ENCODE peak calls at places on chromosomes 13 and 19, in seven cellular contexts. V is SK-N-SH, S is HepG2, N is HCT116, I is H1, F is GM12878, D is K562. M is an unnamed sample.

GRCh38 chr13:73860501-73860900 is 273.7 kb downstream of the KLF12 start:
- DNase-seq in V (no peak), S (no peak), N (no peak), I (no peak), F (no peak), D (no peak), M (no peak)

GRCh38 chr13:98775844-98776598 is 23.5 kb upstream of the SLC15A1 start:
- DNase-seq in V (no peak), S (peak), N (peak), I (no peak), F (no peak), D (peak), M (no peak)

GRCh38 chr13:33235078-33235477 is 50.5 kb downstream of the STARD13 start:
- DNase-seq in V (no peak), S (peak), N (no peak), I (no peak), F (no peak), D (no peak), M (no peak)

GRCh38 chr19:56089344-56089743 is 31.8 kb downstream of the ZNF787 start:
- DNase-seq in V (no peak), S (no peak), N (no peak), I (no peak), F (no peak), D (no peak), M (no peak)

GRCh38 chr19:6534451-6535093 is 3.7 kb downstream of the TNFSF9 start:
- DNase-seq in V (no peak), S (no peak), N (no peak), I (peak), F (no peak), D (no peak), M (no peak)

GRCh38 chr19:17376935-17377600 is at the start of gene PLVAP:
- DNase-seq in V (no peak), S (no peak), N (no peak), I (no peak), F (no peak), D (peak), M (no peak)

GRCh38 chr13:28177327-28177726 is 39.0 kb downstream of the PAN3 start:
- DNase-seq in V (no peak), S (no peak), N (no peak), I (no peak), F (no peak), D (no peak), M (no peak)

GRCh38 chr19:17292301-17293074 is 10.7 kb downstream of the ABHD8 start:
- DNase-seq in V (peak), S (peak), N (peak), I (peak), F (peak), D (peak), M (peak)

GRCh38 chr13:60267498-60268202 is 103.9 kb upstream of the DIAPH3 start:
- DNase-seq in V (no peak), S (no peak), N (no peak), I (peak), F (no peak), D (no peak), M (peak)

GRCh38 chr19:6161271-6161850 is 25.9 kb downstream of the ACSBG2 start:
- DNase-seq in V (peak), S (peak), N (peak), I (no peak), F (peak), D (peak), M (peak)

GRCh38 chr13:45718063-45718462 is 15.9 kb downstream of the CBY2 start:
- DNase-seq in V (peak), S (peak), N (peak), I (no peak), F (no peak), D (peak), M (no peak)

GRCh38 chr19:13621413-13621812 is 115.1 kb upstream of the CACNA1A start:
- DNase-seq in V (no peak), S (no peak), N (peak), I (no peak), F (no peak), D (no peak), M (no peak)

GRCh38 chr19:16111909-16112752 is 442 bp downstream of the RAB8A start:
- DNase-seq in V (no peak), S (no peak), N (no peak), I (no peak), F (no peak), D (no peak), M (no peak)

GRCh38 chr13:102293723-102294122 is 108.1 kb downstream of the FGF14 start:
- DNase-seq in V (no peak), S (no peak), N (no peak), I (no peak), F (no peak), D (no peak), M (no peak)

GRCh38 chr13:93724187-93724586 is 497.6 kb downstream of the GPC6 start:
- DNase-seq in V (no peak), S (no peak), N (no peak), I (no peak), F (no peak), D (no peak), M (no peak)

GRCh38 chr19:367963-368623 is 23.5 kb upstream of the MIER2 start:
- DNase-seq in V (no peak), S (no peak), N (no peak), I (no peak), F (no peak), D (no peak), M (no peak)

GRCh38 chr19:44658069-44658727 is 13.1 kb upstream of the CEACAM19 start:
- DNase-seq in V (no peak), S (no peak), N (no peak), I (no peak), F (no peak), D (no peak), M (no peak)

GRCh38 chr13:27374650-27375049 is 49.8 kb upstream of the GTF3A start:
- DNase-seq in V (peak), S (peak), N (peak), I (no peak), F (no peak), D (peak), M (peak)

DNA sequence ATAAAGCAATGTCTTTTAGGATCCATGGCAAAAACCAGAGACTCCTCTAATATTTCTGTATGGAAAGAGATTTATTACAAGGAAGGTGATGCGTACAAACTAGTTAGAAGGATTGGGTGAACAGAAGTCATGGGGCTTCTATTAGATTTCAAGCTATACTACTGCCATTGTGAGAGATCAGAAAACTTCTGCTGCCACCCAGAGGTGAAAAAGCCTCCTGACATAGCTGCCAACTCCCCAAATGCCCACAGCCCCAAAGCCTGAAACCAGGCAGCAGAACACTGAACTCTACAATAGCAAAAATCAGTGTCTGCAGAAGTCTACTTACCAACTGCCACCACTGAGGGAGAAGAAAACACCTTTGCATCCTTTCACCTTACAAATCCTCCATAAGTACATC is 379.0 kb upstream of the MIR17HG start:
- DNase-seq in V (peak), S (peak), N (peak), I (peak), F (no peak), D (no peak), M (peak)
- TF ChIP-seq JUND in V (no peak), S (no peak), N (no peak), I (no peak), F (no peak), D (no peak), M (no peak)

DNA sequence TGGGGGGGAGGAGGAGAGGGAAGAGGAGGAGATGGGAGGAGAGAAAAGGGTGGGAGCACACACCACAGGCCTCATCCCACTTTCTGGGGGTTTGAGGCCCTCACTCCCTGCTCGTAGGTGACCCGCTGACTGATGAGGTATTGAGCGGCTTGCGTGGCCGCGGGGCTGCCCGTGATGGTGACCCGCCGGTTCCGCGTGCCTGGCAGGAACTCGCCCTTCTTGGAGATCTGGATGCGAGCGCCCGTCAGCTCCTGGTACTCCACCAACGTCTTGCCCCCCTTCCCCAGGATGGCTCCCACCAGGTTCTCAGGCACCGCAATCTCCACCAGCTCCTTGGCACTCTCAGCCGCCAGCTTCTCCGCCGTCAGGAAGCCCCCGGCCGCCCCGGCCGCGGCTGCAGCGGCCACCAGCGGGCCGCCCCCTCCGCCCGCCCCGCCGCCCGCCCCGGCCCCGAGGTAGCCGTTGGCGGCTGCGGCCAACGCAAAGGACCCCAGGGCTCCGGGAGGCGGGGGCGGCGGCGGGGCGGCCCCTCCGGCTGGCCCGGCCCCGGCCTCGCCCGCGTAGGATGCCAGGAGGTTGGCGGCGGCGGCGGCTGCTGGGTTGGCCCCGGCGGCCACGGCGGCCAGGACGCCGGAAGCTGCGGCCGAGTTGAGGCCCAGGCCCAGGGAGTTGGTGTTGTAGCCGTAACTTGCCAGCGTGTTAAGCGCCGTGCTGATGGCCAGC is 25.4 kb upstream of the NANOS2 start:
- DNase-seq in V (no peak), S (no peak), N (no peak), I (no peak), F (no peak), D (no peak), M (no peak)
- TF ChIP-seq JUND in V (no peak), S (no peak), N (no peak), I (no peak), F (no peak), D (no peak), M (no peak)

DNA sequence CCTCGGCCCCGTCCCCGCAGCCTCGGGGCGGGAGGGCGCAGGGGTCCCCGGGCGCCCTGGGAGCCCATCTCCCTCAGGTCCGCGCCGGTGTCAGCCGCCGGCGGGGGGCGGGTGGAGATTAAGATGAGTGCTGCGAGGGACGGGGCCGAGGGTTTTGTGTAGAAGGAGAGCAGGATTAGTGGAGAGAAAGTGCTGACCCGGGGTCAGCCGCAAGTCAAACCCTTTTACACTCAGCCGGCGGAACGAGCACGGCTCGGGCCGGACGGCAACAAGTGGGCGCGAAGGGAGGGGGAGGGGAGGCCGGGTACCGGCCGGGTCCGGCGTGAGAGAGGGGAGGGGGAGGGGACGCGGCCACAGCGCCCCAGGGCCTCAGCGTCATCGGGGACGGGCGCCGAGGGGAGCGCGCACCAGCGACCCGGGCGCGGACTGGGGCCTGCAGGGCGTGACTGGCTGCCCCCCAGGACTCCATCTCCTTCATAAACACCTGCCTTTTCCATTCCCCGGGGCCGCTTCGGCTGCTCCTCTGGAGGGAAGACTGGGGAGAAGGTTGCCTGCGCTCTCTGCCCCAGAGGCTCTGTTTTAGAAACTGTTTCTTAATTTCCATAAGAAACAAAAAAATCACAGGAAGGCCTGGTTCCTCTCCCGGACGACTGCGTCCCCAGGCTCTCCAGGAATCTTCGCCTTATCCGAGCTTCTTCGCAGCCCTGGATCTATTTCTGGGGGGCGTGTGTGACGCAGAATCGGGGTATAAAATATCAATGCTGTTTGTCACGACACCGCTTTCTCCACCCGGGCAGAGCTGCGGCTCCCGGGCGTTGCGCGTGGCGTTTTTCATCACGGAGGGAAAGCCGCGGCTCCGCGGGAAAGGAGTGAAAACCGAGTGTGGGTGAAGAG is 6.5 kb downstream of the SOX1 start:
- DNase-seq in V (no peak), S (no peak), N (no peak), I (peak), F (no peak), D (no peak), M (no peak)
- TF ChIP-seq JUND in V (no peak), S (no peak), N (no peak), I (no peak), F (no peak), D (no peak), M (no peak)

GRCh38 chr19:50870417-50871089 is 2.7 kb upstream of the KLK2 start:
- DNase-seq in V (peak), S (peak), N (no peak), I (peak), F (no peak), D (peak), M (no peak)
- TF ChIP-seq JUND in V (no peak), S (no peak), N (no peak), I (no peak), F (no peak), D (peak), M (no peak)

GRCh38 chr13:113061271-113061625 is 44.3 kb upstream of the F7 start:
- DNase-seq in V (no peak), S (no peak), N (no peak), I (no peak), F (no peak), D (no peak), M (no peak)

GRCh38 chr13:113058988-113059850 is 46.4 kb upstream of the F7 start:
- DNase-seq in V (no peak), S (no peak), N (no peak), I (no peak), F (no peak), D (no peak), M (peak)

GRCh38 chr13:113061796-113062425 is 43.7 kb upstream of the F7 start:
- DNase-seq in V (no peak), S (no peak), N (no peak), I (no peak), F (no peak), D (no peak), M (no peak)

GRCh38 chr13:113059891-113060290 is 45.7 kb upstream of the F7 start:
- DNase-seq in V (no peak), S (no peak), N (no peak), I (no peak), F (no peak), D (no peak), M (no peak)

DNA sequence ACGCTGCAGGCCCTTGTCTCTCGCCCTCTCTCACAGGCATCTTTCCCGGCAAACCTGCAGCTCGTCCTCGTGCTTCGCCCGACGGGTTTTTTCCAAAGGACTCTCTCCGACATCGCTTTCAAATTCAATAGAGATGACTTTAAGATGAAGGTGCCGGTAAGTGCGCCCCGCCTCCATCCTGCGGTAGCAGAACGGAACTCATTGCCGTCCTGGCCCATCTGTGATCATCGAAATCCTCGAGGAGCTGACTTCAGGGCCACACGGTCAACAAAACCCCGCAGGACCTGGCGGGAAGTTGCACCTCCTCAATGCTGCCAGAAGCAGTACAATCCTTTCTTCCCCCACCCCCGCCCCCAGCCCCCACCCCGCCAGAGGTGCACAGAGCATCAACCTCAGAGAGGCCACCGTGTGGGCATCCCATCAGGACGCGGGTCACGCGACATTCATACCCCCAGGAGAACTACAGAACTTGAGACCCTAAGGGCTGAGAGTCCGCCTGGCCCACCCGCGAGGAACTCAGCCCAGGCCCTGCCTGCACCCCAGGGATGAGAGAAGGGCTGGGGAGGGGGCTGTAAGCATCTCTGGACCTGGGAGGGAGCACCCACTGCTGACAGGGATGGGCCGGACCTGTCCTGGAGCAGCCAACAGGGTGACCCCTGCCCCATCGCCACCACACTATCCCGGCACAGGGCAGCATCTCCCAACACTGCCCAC is 44.9 kb upstream of the F7 start:
- DNase-seq in V (no peak), S (no peak), N (no peak), I (no peak), F (no peak), D (no peak), M (no peak)
- TF ChIP-seq JUND in V (no peak), S (no peak), N (no peak), I (no peak), F (no peak), D (no peak), M (no peak)

DNA sequence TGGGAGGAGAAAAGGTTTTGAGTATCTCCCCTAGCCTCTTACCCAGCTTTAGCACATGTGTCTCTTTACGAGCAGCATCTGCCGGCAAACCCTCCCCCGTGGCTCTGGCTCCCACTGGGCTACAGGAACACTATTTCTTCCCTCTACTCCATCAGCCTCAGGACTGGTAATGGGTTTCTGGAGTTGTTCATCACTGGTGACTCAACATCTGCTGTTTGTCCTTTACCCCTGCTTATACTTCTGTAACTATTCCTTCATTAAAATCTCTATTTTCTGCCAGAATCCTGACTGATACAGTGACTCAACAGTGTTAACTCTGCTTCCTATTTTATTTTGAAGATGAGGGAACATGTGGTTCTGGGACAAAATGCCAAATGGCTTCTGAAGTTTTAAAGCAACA is 437.3 kb upstream of the HTR2A start:
- DNase-seq in V (no peak), S (no peak), N (no peak), I (no peak), F (no peak), D (no peak), M (no peak)
- TF ChIP-seq JUND in V (peak), S (no peak), N (no peak), I (no peak), F (no peak), D (no peak), M (no peak)

GRCh38 chr19:54209058-54209747 is 8.5 kb downstream of the RPS9 start:
- DNase-seq in V (peak), S (no peak), N (no peak), I (peak), F (no peak), D (no peak), M (no peak)
- TF ChIP-seq JUND in V (peak), S (no peak), N (no peak), I (no peak), F (no peak), D (no peak), M (no peak)

GRCh38 chr13:30576528-30576927 is 41.2 kb upstream of the USPL1 start:
- DNase-seq in V (no peak), S (peak), N (no peak), I (no peak), F (no peak), D (no peak), M (no peak)
- TF ChIP-seq JUND in V (no peak), S (no peak), N (no peak), I (no peak), F (no peak), D (no peak), M (no peak)

DNA sequence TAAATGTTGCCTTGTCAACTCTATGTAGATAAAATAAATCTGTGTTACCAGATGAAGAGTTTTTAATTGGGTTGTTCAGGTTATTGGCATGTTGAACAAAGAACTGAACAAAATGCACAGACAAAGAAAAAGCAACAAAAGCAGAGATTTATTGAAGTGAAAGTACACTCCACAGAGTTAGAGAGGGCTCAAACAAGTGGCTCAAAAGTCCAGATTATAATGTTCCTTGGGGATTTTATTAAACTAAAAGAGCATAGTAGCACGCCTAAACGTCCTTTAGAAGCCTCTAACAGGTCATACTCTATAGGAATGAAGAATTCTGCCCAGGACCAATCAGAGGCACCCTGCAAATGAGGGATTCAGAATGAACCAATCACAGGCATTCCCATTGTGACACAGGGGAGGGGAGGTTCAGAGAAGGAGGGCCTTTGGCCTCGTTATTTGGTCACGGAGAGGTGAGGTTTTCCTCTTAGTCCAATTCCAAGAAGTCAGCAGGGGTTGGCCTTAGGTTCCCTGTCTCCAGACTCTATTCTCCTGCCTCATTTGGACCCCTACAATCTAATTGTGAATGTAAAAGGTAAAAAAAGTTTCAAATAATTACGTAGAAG is 12.8 kb downstream of the PSMC4 start:
- DNase-seq in V (no peak), S (no peak), N (no peak), I (no peak), F (no peak), D (peak), M (no peak)
- TF ChIP-seq JUND in V (no peak), S (no peak), N (no peak), I (no peak), F (no peak), D (no peak), M (no peak)

M was measured in T47D.